ENCODE peak calls at places on chromosomes 13 and 19, in five cellular contexts. One of them, this sample, is unnamed. For H3K9me2 and H3K4me1, the result is how much of the 10 kb centered on the place peaks cover.

GRCh38 chr19:41886761-41887710 is 4.1 kb downstream of the ARHGEF1 start:
- DNase-seq in HCT116: no peak
- DNase-seq in Karpas-422: no peak
- DNase-seq in PC-9: no peak
- DNase-seq in OCI-LY7: peak
- DNase-seq in this sample: no peak

GRCh38 chr13:92436927-92437326 is 789.7 kb upstream of the GPC6 start:
- DNase-seq in PC-9: no peak
- DNase-seq in HCT116: no peak
- DNase-seq in Karpas-422: no peak
- DNase-seq in OCI-LY7: no peak
- DNase-seq in this sample: no peak

GRCh38 chr19:42965204-42965603 is 28.2 kb upstream of the PSG7 start:
- DNase-seq in Karpas-422: no peak
- DNase-seq in PC-9: no peak
- DNase-seq in OCI-LY7: no peak
- DNase-seq in HCT116: no peak
- DNase-seq in this sample: peak

GRCh38 chr19:34676697-34677385 is at the start of gene SCGB2B2:
- DNase-seq in OCI-LY7: peak
- DNase-seq in PC-9: no peak
- DNase-seq in HCT116: peak
- DNase-seq in Karpas-422: no peak
- DNase-seq in this sample: no peak

GRCh38 chr19:588093-588742 is 1.5 kb upstream of the HCN2 start:
- DNase-seq in Karpas-422: peak
- DNase-seq in HCT116: peak
- DNase-seq in PC-9: peak
- DNase-seq in OCI-LY7: peak
- DNase-seq in this sample: peak

GRCh38 chr13:109610517-109610916 is 175.9 kb downstream of the IRS2 start:
- DNase-seq in Karpas-422: peak
- DNase-seq in HCT116: peak
- DNase-seq in OCI-LY7: peak
- DNase-seq in PC-9: peak
- DNase-seq in this sample: peak

GRCh38 chr19:16014923-16015804 is 61.1 kb upstream of the TPM4 start:
- DNase-seq in HCT116: no peak
- DNase-seq in OCI-LY7: no peak
- DNase-seq in PC-9: no peak
- DNase-seq in Karpas-422: no peak
- DNase-seq in this sample: no peak

GRCh38 chr19:29492761-29493160 is 33.0 kb upstream of the VSTM2B start:
- DNase-seq in PC-9: no peak
- DNase-seq in HCT116: no peak
- DNase-seq in OCI-LY7: no peak
- DNase-seq in Karpas-422: no peak
- DNase-seq in this sample: no peak

GRCh38 chr13:34416833-34417425 is 525.1 kb upstream of the NBEA start:
- DNase-seq in PC-9: no peak
- DNase-seq in HCT116: no peak
- DNase-seq in OCI-LY7: no peak
- DNase-seq in Karpas-422: no peak
- DNase-seq in this sample: peak

DNA sequence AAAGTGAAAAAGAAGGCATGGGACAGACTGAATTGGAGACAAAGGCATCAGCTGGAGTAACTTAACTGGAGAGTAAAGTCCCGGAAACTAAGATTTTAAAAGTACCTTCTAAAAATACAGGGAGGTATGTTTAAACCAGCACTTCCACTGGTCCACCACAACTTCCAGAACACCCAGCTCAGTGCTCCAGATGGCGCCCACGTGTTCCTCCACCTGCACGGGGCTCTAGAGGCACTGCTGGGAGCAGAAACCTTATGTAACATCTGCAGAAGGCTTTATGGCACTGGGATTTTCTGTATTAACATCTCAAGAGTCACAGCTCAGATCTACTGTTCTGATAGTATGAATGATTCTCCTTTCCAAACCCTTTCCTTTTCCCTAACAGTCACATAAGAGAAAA is 252.1 kb downstream of the DCLK1 start:
- DNase-seq in OCI-LY7: no peak
- DNase-seq in HCT116: no peak
- DNase-seq in Karpas-422: no peak
- DNase-seq in PC-9: no peak
- DNase-seq in this sample: no peak
- H3K9me2 ChIP-seq in OCI-LY7: under half
- H3K9me2 ChIP-seq in HCT116: under half
- H3K9me2 ChIP-seq in Karpas-422: under half
- H3K9me2 ChIP-seq in PC-9: under half
- H3K9me2 ChIP-seq in this sample: under half

GRCh38 chr19:40619333-40620160 is 18.4 kb downstream of the LTBP4 start:
- DNase-seq in PC-9: no peak
- DNase-seq in Karpas-422: no peak
- DNase-seq in OCI-LY7: no peak
- DNase-seq in HCT116: no peak
- DNase-seq in this sample: no peak
- H3K4me1 ChIP-seq in PC-9: under half
- H3K4me1 ChIP-seq in Karpas-422: under half
- H3K4me1 ChIP-seq in OCI-LY7: under half
- H3K4me1 ChIP-seq in HCT116: under half
- H3K4me1 ChIP-seq in this sample: under half

GRCh38 chr13:114226699-114227323 is 7.9 kb upstream of the CDC16 start:
- DNase-seq in Karpas-422: peak
- DNase-seq in OCI-LY7: peak
- DNase-seq in HCT116: peak
- DNase-seq in PC-9: peak
- DNase-seq in this sample: peak
- H3K4me2 ChIP-seq in Karpas-422: no peak
- H3K4me2 ChIP-seq in OCI-LY7: peak
- H3K4me2 ChIP-seq in HCT116: peak
- H3K4me2 ChIP-seq in PC-9: peak
- H3K4me2 ChIP-seq in this sample: no peak

DNA sequence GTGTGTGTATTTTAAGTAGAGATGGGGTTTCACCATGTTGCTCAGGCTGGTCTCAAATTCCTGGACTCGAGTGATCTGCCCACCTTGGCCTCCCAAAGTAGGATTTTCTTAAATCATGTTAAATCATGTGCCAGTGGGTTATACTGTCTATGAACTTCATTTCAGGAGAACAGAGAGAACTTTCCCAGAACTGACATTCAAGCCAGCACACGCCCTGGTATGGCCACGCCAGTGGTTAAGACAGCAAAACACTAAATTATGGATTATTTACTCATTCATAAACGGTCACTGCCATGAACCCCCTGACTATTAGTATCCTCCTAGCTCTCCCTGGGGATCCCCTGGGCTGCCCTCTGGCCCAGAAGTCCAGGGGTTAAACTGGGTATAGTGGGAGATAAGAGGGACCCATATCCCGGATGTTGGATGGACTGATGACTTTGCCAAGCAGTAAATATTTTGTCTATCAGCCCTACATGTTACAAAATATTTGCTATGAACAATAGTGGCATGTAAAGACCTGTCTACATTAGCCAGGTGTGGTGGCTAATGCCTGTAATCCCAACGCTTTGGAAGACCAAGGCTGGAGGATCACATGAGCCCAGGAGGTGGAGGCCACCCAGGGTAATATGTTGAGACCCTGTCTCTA is 16.1 kb upstream of the STRN4 start:
- DNase-seq in OCI-LY7: no peak
- DNase-seq in Karpas-422: no peak
- DNase-seq in PC-9: no peak
- DNase-seq in HCT116: no peak
- DNase-seq in this sample: no peak
- H3K9me2 ChIP-seq in OCI-LY7: under half
- H3K9me2 ChIP-seq in Karpas-422: under half
- H3K9me2 ChIP-seq in PC-9: under half
- H3K9me2 ChIP-seq in HCT116: under half
- H3K9me2 ChIP-seq in this sample: under half

DNA sequence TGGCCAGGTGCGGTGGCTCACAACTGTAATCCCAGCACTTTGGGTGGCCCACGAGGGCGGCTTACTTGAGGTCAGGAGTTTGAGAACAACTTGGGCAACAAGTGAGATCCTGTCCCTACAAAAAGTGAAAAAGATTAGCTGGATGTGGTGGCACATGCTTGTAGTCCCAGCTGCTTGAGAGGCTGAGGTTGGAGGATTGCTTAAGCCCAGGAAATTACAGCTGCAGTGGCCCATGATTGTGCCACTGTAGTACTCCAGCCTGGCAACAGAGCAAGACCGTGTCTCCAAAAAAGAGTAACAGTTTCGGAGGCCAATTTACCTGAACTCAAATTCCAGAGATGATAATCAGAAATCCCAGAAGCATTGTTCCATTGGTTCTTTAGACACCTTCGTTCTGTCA is 4.4 kb downstream of the ZNF473 start:
- DNase-seq in PC-9: no peak
- DNase-seq in Karpas-422: no peak
- DNase-seq in OCI-LY7: no peak
- DNase-seq in HCT116: no peak
- DNase-seq in this sample: no peak
- H3K4me1 ChIP-seq in PC-9: under half
- H3K4me1 ChIP-seq in Karpas-422: under half
- H3K4me1 ChIP-seq in OCI-LY7: under half
- H3K4me1 ChIP-seq in HCT116: under half
- H3K4me1 ChIP-seq in this sample: under half

GRCh38 chr19:21841784-21842097 is 5.8 kb upstream of the ZNF43 start:
- DNase-seq in PC-9: no peak
- DNase-seq in Karpas-422: no peak
- DNase-seq in OCI-LY7: no peak
- DNase-seq in HCT116: no peak
- DNase-seq in this sample: no peak
- H3K4me2 ChIP-seq in PC-9: no peak
- H3K4me2 ChIP-seq in Karpas-422: no peak
- H3K4me2 ChIP-seq in OCI-LY7: no peak
- H3K4me2 ChIP-seq in HCT116: no peak
- H3K4me2 ChIP-seq in this sample: no peak

GRCh38 chr19:31413353-31413752 is 64.1 kb upstream of the TSHZ3 start:
- DNase-seq in Karpas-422: no peak
- DNase-seq in OCI-LY7: no peak
- DNase-seq in HCT116: no peak
- DNase-seq in PC-9: no peak
- DNase-seq in this sample: no peak

GRCh38 chr19:31406106-31406505 is 56.9 kb upstream of the TSHZ3 start:
- DNase-seq in HCT116: no peak
- DNase-seq in OCI-LY7: no peak
- DNase-seq in PC-9: no peak
- DNase-seq in Karpas-422: no peak
- DNase-seq in this sample: no peak

GRCh38 chr19:31402931-31403330 is 53.7 kb upstream of the TSHZ3 start:
- DNase-seq in PC-9: no peak
- DNase-seq in OCI-LY7: no peak
- DNase-seq in Karpas-422: no peak
- DNase-seq in HCT116: no peak
- DNase-seq in this sample: peak

DNA sequence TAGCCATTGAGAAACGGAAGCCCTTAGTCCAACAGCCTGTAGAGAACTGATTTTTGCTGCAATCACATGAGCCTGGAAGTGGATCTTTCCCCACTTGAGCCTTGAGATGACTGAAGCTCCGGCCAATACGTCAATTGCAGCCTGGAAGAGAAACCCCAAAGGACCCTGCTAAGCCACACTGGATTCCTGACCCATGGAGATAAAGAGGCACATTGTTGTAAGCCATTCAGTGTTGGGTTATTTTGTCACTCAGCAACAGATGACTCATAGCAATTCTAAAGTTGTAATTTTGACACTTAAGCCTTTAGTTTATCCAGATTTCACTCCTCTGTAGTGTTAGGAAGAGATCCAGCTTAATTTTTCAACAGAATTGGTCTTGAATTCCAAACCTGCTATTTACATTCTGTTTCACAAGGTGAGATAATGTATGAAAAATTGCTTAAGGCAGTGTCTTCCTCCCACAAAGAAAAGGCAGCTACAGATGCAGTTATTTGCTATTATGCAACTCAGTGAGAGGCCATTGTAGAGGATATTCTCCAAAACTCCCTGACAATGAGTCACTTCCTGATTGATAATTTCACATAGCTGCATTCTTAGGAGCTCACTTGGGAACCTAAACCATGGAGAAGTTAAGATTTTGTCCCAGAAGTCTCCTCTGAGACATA is 59.4 kb upstream of the TSHZ3 start:
- DNase-seq in Karpas-422: no peak
- DNase-seq in HCT116: no peak
- DNase-seq in PC-9: no peak
- DNase-seq in OCI-LY7: no peak
- DNase-seq in this sample: peak
- H3K9me2 ChIP-seq in Karpas-422: under half
- H3K9me2 ChIP-seq in HCT116: under half
- H3K9me2 ChIP-seq in PC-9: under half
- H3K9me2 ChIP-seq in OCI-LY7: under half
- H3K9me2 ChIP-seq in this sample: under half

This sample was measured in GM23248.